ENCODE peak calls at places on chromosomes 11 and 22, in nine cellular contexts. M, E, C, J, P, I, O, T and B are unnamed samples.

GRCh38 chr11:48019230-48019584 is 38.8 kb downstream of the PTPRJ start:
- DNase-seq in M (no peak), E (no peak), C (no peak), J (peak), P (no peak), I (no peak), O (no peak), T (no peak), B (peak)

GRCh38 chr11:112837162-112837826 is 123.9 kb upstream of the NCAM1 start:
- DNase-seq in M (no peak), E (no peak), C (peak), J (peak), P (no peak), I (no peak), O (no peak), T (peak), B (no peak)

GRCh38 chr11:103091441-103091809 is 535 bp downstream of the DCUN1D5 start:
- DNase-seq in M (no peak), E (peak), C (peak), J (peak), P (peak), I (no peak), O (no peak), T (no peak), B (peak)

GRCh38 chr22:46303347-46303965 is 6.8 kb downstream of the GTSE1 start:
- DNase-seq in M (no peak), E (no peak), C (no peak), J (no peak), P (no peak), I (no peak), O (no peak), T (no peak), B (no peak)

GRCh38 chr22:30210235-30210831 is 36.2 kb downstream of the LIF start:
- DNase-seq in M (no peak), E (no peak), C (peak), J (peak), P (peak), I (no peak), O (no peak), T (peak), B (no peak)

GRCh38 chr11:2722955-2723354 is 23.2 kb upstream of the KCNQ1OT1 start:
- DNase-seq in M (peak), E (no peak), C (no peak), J (no peak), P (no peak), I (no peak), O (no peak), T (no peak), B (no peak)

GRCh38 chr22:27445876-27446275 is 355.7 kb downstream of the MN1 start:
- DNase-seq in M (no peak), E (no peak), C (no peak), J (no peak), P (no peak), I (no peak), O (no peak), T (no peak), B (no peak)

GRCh38 chr22:44400763-44401060 is 88.0 kb upstream of the SHISAL1 start:
- DNase-seq in M (no peak), E (no peak), C (no peak), J (no peak), P (no peak), I (no peak), O (no peak), T (no peak), B (no peak)

GRCh38 chr11:70799386-70799785 is 401.1 kb downstream of the CTTN start:
- DNase-seq in M (no peak), E (no peak), C (no peak), J (no peak), P (no peak), I (no peak), O (no peak), T (no peak), B (no peak)

GRCh38 chr11:109794501-109794900 is 298.7 kb upstream of the ZC3H12C start:
- DNase-seq in M (no peak), E (no peak), C (no peak), J (no peak), P (no peak), I (no peak), O (no peak), T (no peak), B (no peak)

GRCh38 chr11:64204464-64204989 is 2.0 kb upstream of the FERMT3 start:
- DNase-seq in M (peak), E (peak), C (peak), J (peak), P (peak), I (peak), O (peak), T (peak), B (peak)

GRCh38 chr11:86983071-86983488 is 27.9 kb upstream of the FZD4 start:
- DNase-seq in M (no peak), E (no peak), C (no peak), J (no peak), P (peak), I (no peak), O (no peak), T (no peak), B (peak)

GRCh38 chr11:73401924-73402833 is 26.0 kb downstream of the RELT start:
- DNase-seq in M (no peak), E (no peak), C (no peak), J (no peak), P (no peak), I (no peak), O (no peak), T (no peak), B (no peak)

GRCh38 chr11:94719864-94720263 is 48.3 kb upstream of the AMOTL1 start:
- DNase-seq in M (no peak), E (no peak), C (no peak), J (no peak), P (no peak), I (no peak), O (no peak), T (no peak), B (no peak)

GRCh38 chr11:87437844-87438223 is 400.1 kb downstream of the TMEM135 start:
- DNase-seq in M (no peak), E (no peak), C (no peak), J (no peak), P (no peak), I (no peak), O (no peak), T (no peak), B (no peak)

GRCh38 chr11:96306600-96306932 is 36.4 kb downstream of the MAML2 start:
- DNase-seq in M (no peak), E (no peak), C (no peak), J (no peak), P (no peak), I (no peak), O (no peak), T (peak), B (no peak)

GRCh38 chr22:37932821-37933578 is 20.4 kb downstream of the C22orf23 start:
- DNase-seq in M (no peak), E (no peak), C (no peak), J (no peak), P (no peak), I (no peak), O (no peak), T (no peak), B (no peak)

GRCh38 chr11:9138612-9139579 is 47.5 kb upstream of the SCUBE2 start:
- DNase-seq in M (no peak), E (no peak), C (peak), J (no peak), P (peak), I (no peak), O (no peak), T (peak), B (peak)

GRCh38 chr11:118572075-118572913 is at the start of gene ARCN1:
- DNase-seq in M (peak), E (peak), C (peak), J (peak), P (peak), I (peak), O (peak), T (peak), B (peak)

GRCh38 chr11:114315749-114316368 is 19.7 kb downstream of the NNMT start:
- DNase-seq in M (no peak), E (no peak), C (peak), J (no peak), P (peak), I (no peak), O (no peak), T (no peak), B (peak)

GRCh38 chr11:74256370-74257133 is 54.9 kb downstream of the P4HA3 start:
- DNase-seq in M (no peak), E (no peak), C (no peak), J (no peak), P (peak), I (no peak), O (no peak), T (no peak), B (no peak)

GRCh38 chr22:17919276-17920144 is 104.9 kb downstream of the MICAL3 start:
- DNase-seq in M (no peak), E (no peak), C (no peak), J (no peak), P (no peak), I (no peak), O (no peak), T (no peak), B (no peak)

GRCh38 chr11:86116996-86117705 is 48.3 kb upstream of the PICALM start:
- DNase-seq in M (no peak), E (no peak), C (peak), J (peak), P (no peak), I (no peak), O (no peak), T (no peak), B (no peak)

GRCh38 chr11:65871811-65872548 is 620 bp downstream of the EFEMP2 start:
- DNase-seq in M (no peak), E (peak), C (no peak), J (no peak), P (no peak), I (no peak), O (no peak), T (no peak), B (peak)

GRCh38 chr11:115645631-115646271 is 141.5 kb upstream of the CADM1 start:
- DNase-seq in M (peak), E (peak), C (no peak), J (no peak), P (no peak), I (no peak), O (no peak), T (no peak), B (no peak)

GRCh38 chr11:96102664-96103068 is 178.8 kb upstream of the MTMR2 start:
- DNase-seq in M (no peak), E (no peak), C (peak), J (no peak), P (no peak), I (no peak), O (no peak), T (no peak), B (peak)

GRCh38 chr22:29457730-29458129 is 19.3 kb downstream of the RFPL1 start:
- DNase-seq in M (peak), E (peak), C (peak), J (peak), P (peak), I (peak), O (no peak), T (peak), B (peak)

GRCh38 chr22:20412474-20413216 is 18.7 kb downstream of the ZNF74 start:
- DNase-seq in M (no peak), E (no peak), C (no peak), J (no peak), P (no peak), I (no peak), O (no peak), T (no peak), B (no peak)

GRCh38 chr22:44391481-44392445 is 79.0 kb upstream of the SHISAL1 start:
- DNase-seq in M (no peak), E (peak), C (no peak), J (no peak), P (no peak), I (no peak), O (no peak), T (no peak), B (no peak)

GRCh38 chr11:65316979-65317786 is 2.5 kb downstream of the CDC42EP2 start:
- DNase-seq in M (no peak), E (peak), C (peak), J (no peak), P (peak), I (no peak), O (no peak), T (peak), B (peak)

GRCh38 chr11:1827095-1827797 is 7.5 kb upstream of the SYT8 start:
- DNase-seq in M (no peak), E (no peak), C (peak), J (no peak), P (peak), I (no peak), O (no peak), T (no peak), B (peak)

GRCh38 chr11:12235945-12236743 is 125.8 kb downstream of the MICAL2 start:
- DNase-seq in M (peak), E (no peak), C (peak), J (peak), P (peak), I (peak), O (no peak), T (peak), B (peak)

GRCh38 chr22:24894220-24894975 is 52.1 kb downstream of the LHFPL7 start:
- DNase-seq in M (no peak), E (no peak), C (peak), J (peak), P (peak), I (no peak), O (no peak), T (peak), B (peak)

GRCh38 chr11:123062892-123063395 is 1.0 kb upstream of the HSPA8 start:
- DNase-seq in M (peak), E (no peak), C (no peak), J (peak), P (no peak), I (no peak), O (no peak), T (no peak), B (no peak)

GRCh38 chr11:8694137-8694536 is 11.5 kb downstream of the RPL27A start:
- DNase-seq in M (no peak), E (no peak), C (no peak), J (no peak), P (no peak), I (no peak), O (no peak), T (no peak), B (no peak)

GRCh38 chr11:128548655-128549255 is 38.6 kb downstream of the ETS1 start:
- DNase-seq in M (no peak), E (peak), C (no peak), J (peak), P (no peak), I (no peak), O (no peak), T (no peak), B (peak)

DNA sequence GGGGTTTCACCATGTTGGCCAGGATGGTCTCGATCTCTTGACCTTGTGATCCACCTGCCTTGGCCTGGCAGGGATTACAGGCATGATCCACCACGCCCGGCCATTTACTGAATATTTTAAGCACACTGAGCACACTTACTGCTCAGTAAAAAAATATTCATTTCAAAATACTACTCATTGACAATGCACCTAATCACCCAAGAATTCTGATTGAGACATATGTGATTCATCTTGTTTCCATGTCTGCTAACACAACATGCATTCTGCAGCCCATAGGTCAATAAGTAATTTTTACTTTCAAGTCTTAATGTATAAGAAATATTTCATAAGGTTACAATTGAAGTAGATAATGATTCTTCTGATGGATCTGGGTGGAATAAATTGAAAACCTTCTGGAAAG is 4.2 kb upstream of the OR52J3 start:
- DNase-seq in M (no peak), E (no peak), C (no peak), J (no peak), P (no peak), I (no peak), O (no peak), T (no peak), B (no peak)
- TF ChIP-seq MAX in M (no peak), E (no peak), C (no peak), J (no peak), P (no peak), I (no peak), O (no peak), T (no peak), B (no peak)

DNA sequence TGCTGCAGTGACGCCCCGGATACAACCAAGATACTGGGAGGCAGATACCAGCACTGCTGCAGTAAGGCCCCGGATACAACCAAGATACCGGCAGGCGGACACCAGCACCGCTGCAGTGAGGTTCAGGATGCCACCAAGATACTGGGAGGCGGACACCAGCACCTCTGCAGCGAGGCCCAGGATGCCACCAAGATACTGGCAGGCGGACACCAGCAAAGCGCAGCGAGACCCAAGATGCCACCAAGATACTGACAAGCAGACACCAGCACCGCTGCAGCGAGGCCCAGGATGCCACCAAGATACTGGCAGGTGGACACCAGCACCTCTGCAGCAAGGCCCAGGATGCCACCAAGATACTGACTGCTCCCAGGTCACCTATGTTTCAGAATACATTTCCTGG is 225.2 kb downstream of the BRD1 start:
- DNase-seq in M (no peak), E (no peak), C (no peak), J (no peak), P (no peak), I (no peak), O (no peak), T (no peak), B (no peak)
- TF ChIP-seq MAX in M (no peak), E (no peak), C (no peak), J (no peak), P (no peak), I (no peak), O (no peak), T (no peak), B (no peak)

DNA sequence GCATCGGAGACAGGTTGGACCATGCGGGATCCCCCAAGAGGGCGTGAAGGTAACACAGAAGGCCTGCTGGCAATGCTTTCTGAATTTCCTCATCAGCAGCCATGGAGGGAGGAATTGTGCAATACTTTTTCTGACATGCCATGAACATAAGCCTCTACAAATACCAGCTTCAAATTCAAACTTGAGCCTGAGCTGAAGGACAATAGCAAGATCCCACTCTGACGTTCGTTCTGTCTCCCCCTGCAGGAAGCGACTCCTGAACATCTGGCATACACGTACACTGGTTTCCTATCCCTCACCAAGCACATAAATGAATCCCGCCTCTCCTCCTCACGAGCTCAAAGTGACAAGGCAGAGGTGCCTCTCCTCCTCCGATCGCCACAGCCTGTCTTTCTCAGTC is 312.2 kb downstream of the BRD1 start:
- DNase-seq in M (no peak), E (no peak), C (peak), J (peak), P (peak), I (no peak), O (no peak), T (no peak), B (no peak)
- TF ChIP-seq MAX in M (no peak), E (no peak), C (no peak), J (no peak), P (no peak), I (no peak), O (no peak), T (no peak), B (no peak)

DNA sequence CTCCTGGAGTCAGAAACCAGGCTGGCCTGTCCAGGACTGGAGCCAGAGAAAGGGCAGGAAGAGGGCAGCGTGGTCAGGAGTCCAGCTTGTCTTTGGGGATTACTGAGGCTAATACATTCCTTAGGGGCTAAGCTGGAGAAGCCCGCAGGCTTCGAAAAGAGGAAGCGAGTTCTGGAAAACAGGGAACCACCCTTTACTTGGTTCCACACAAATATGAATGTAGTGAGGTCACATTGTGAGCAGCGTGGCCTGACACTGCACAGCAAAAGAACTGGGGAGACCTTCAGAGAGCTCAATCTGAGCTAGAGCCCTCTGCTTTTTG is 132.3 kb downstream of the CEP164 start:
- DNase-seq in M (no peak), E (no peak), C (no peak), J (peak), P (no peak), I (no peak), O (no peak), T (no peak), B (no peak)
- TF ChIP-seq MAX in M (no peak), E (no peak), C (no peak), J (no peak), P (no peak), I (no peak), O (no peak), T (no peak), B (no peak)